ENCODE peak calls at places on chromosomes 1 and 21, in six cellular contexts. J is K562, S is sigmoid colon, X is transverse colon, I is stomach, P is GM12878. E is an unnamed sample.
A peak's percentile ranks its signal among the peaks of the same experiment; 100 is the strongest.

GRCh38 chr1:209937996-209938959 is at the start of gene SYT14:
- DNase-seq in I (no peak), P (no peak), S (no peak), X (no peak), J (peak; percentile 15), E (no peak)

GRCh38 chr1:190478193-190479007 is 736 bp upstream of the BRINP3 start:
- DNase-seq in X (peak; percentile 21), S (no peak), J (no peak), P (no peak), I (no peak), E (no peak)

GRCh38 chr1:118563969-118564951 is 379.2 kb upstream of the SPAG17 start:
- DNase-seq in J (no peak), X (no peak), S (no peak), P (peak; percentile 7), I (no peak), E (no peak)

GRCh38 chr1:233802611-233803010 is 101.9 kb upstream of the SLC35F3 start:
- DNase-seq in J (no peak), S (no peak), I (no peak), X (no peak), P (no peak), E (no peak)

GRCh38 chr1:34176830-34177613 is at the start of gene C1orf94:
- DNase-seq in J (no peak), I (no peak), X (no peak), P (no peak), S (no peak), E (no peak)

GRCh38 chr21:18142639-18143038 is 102.0 kb upstream of the CHODL start:
- DNase-seq in X (no peak), P (no peak), S (no peak), I (no peak), J (no peak), E (no peak)

GRCh38 chr1:147613506-147613905 is 56.8 kb downstream of the ACP6 start:
- DNase-seq in X (no peak), I (no peak), J (no peak), P (no peak), S (no peak), E (no peak)

GRCh38 chr1:5847013-5847654 is 145.1 kb downstream of the NPHP4 start:
- DNase-seq in J (peak; percentile 78), X (no peak), P (no peak), S (no peak), I (no peak), E (no peak)

GRCh38 chr1:42944207-42944928 is 14.3 kb downstream of the SLC2A1 start:
- DNase-seq in S (peak; percentile 88), I (peak; percentile 85), J (no peak), X (peak; percentile 75), P (no peak), E (no peak)

GRCh38 chr1:204093756-204094155 is 20.8 kb downstream of the SOX13 start:
- DNase-seq in J (no peak), P (no peak), S (no peak), X (no peak), I (no peak), E (no peak)

GRCh38 chr1:218592688-218593087 is 247.6 kb downstream of the TGFB2 start:
- DNase-seq in X (no peak), J (no peak), P (no peak), S (no peak), I (no peak), E (no peak)

GRCh38 chr1:199197695-199198094 is 558.9 kb downstream of the PTPRC start:
- DNase-seq in P (no peak), I (no peak), X (no peak), J (no peak), S (no peak), E (no peak)

GRCh38 chr1:179926494-179927205 is 28.0 kb upstream of the CEP350 start:
- DNase-seq in J (no peak), S (no peak), I (no peak), X (no peak), P (no peak), E (no peak)

GRCh38 chr1:14605945-14606344 is 7.5 kb downstream of the KAZN start:
- DNase-seq in P (no peak), S (no peak), X (no peak), J (no peak), I (no peak), E (no peak)

GRCh38 chr1:156754219-156754618 is 2.7 kb upstream of the HDGF start:
- DNase-seq in P (no peak), J (no peak), I (no peak), S (no peak), X (no peak), E (no peak)

GRCh38 chr1:156750191-156750931 is 1.1 kb downstream of the HDGF start:
- DNase-seq in S (no peak), X (peak; percentile 74), P (no peak), I (peak; percentile 34), J (peak; percentile 38), E (no peak)

GRCh38 chr1:156750932-156751723 is at the start of gene HDGF:
- DNase-seq in X (peak; percentile 53), I (peak; percentile 48), S (peak; percentile 85), J (peak; percentile 45), P (no peak), E (peak; percentile 93)

GRCh38 chr1:156752843-156753486 is 1.5 kb upstream of the HDGF start:
- DNase-seq in P (no peak), X (no peak), J (no peak), S (no peak), I (no peak), E (no peak)

GRCh38 chr1:156751724-156752481 is 428 bp upstream of the HDGF start:
- DNase-seq in J (peak; percentile 96), P (peak; percentile 82), I (peak; percentile 97), S (peak; percentile 99), X (peak; percentile 98), E (peak; percentile 99)
- TF ChIP-seq EP300 in J (peak; percentile 35), P (no peak), I (no peak), S (no peak), X (no peak), E (no peak)

GRCh38 chr1:66944330-66945274 is 19.8 kb downstream of the MIER1 start:
- DNase-seq in P (no peak), S (peak; percentile 84), J (no peak), X (peak; percentile 38), I (no peak), E (no peak)
- TF ChIP-seq POLR2AphosphoS5 in P (no peak), S (no peak), J (no peak), X (no peak), I (no peak), E (peak; percentile 31)

DNA sequence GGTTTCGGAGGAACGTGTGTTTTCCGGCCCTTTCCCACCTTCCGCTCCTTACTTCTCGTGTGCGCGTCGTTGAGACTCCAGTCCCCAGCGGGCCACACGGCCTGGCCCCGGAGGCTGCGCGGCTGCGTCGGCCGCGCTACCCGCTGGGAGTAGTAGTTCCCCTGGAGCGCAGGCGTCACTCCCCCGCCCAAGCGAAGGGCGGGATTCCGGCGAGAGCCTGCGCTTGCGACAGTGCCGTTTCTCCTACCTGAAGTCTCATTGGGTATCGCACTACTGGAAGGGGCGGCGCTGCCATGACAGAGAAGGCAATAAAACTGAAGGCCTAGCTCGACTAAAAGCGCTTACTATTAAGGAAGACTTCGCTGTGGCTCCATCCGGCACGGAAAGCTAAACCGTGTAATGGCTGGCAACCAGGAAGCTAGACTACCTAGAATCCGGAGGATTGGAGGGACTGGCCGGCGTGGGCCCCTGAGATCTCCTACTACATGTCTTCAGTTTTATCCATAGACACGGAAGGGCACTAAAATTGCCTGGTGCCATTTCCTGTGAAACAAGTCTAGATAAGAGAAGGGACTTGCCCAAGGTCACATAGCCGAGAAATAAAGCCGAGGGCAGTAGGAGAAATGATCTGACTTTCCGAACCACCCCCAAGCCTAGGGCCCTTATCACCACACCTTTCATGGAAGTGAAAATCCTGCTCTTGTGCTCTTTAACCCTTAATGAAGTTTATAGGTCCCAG is 798 bp upstream of the TMEM69 start:
- DNase-seq in I (peak; percentile 98), S (peak; percentile 99), P (peak; percentile 97), J (peak; percentile 97), X (peak; percentile 98), E (peak; percentile 98)
- TF ChIP-seq EP300 in I (no peak), S (no peak), P (no peak), J (no peak), X (no peak), E (no peak)

DNA sequence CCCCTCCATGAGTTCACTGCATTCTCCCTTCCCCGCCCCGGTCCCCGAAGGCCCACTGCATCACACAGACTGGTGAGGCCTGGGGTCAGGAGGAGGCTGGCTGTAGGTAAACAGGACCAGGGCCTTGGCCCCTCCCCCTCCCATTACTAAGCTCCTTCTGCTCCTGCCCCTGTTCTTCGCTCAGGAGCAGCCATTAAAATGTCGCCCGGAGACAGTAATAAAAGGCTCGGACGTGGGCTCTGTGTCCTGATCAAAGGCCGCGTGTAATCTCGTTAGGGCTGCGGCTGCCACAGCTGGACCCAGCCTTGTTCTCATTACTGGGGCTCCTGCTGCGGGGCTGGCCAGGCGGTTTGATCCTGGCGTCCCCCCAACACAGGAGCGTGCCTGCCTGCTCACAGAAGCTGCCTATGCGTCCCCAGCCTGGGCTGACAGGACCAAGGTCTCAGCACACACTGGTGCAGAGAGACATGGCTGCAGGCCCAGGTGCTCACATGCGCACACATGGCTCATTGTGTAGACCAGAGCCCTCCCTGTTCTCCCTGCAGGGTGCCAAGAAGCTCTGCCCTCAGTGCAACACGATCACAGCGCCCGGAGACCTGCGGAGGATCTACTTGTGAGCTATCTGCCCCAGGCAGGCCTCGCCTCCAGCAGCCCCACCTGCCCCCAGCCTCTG is 24.0 kb downstream of the TMEM53 start:
- DNase-seq in P (no peak), X (no peak), S (no peak), J (no peak), I (no peak), E (no peak)
- TF ChIP-seq POLR2AphosphoS5 in P (no peak), X (no peak), S (no peak), J (no peak), I (no peak), E (no peak)

E was measured in esophagus muscularis mucosa.